ENCODE peak calls at places on chromosomes 4 and X, in four cellular contexts. K, F, C and H are unnamed samples.

GRCh38 chr4:47145630-47146029 is 114.3 kb downstream of the GABRB1 start:
- DNase-seq in C (peak), K (no peak), F (peak), H (no peak)

GRCh38 chr4:17066972-17067371 is 168.5 kb upstream of the LDB2 start:
- DNase-seq in C (no peak), K (no peak), F (no peak), H (no peak)

GRCh38 chr4:89661490-89661889 is 175.5 kb downstream of the SNCA start:
- DNase-seq in K (no peak), F (no peak), C (no peak), H (no peak)

GRCh38 chrX:120452131-120452530 is 17.0 kb downstream of the LAMP2 start:
- DNase-seq in K (no peak), C (no peak), F (peak), H (peak)

GRCh38 chr4:16082424-16083216 is 1.2 kb downstream of the PROM1 start:
- DNase-seq in C (no peak), F (peak), K (no peak), H (peak)

GRCh38 chr4:149009223-149009622 is 567.0 kb upstream of the NR3C2 start:
- DNase-seq in C (no peak), K (no peak), F (no peak), H (no peak)

GRCh38 chr4:38902695-38903094 is 35.1 kb downstream of the FAM114A1 start:
- DNase-seq in F (peak), C (no peak), K (peak), H (no peak)

GRCh38 chr4:2977116-2978097 is 14.0 kb downstream of the GRK4 start:
- DNase-seq in F (peak), C (no peak), K (peak), H (no peak)

GRCh38 chr4:5711479-5712184 is 631 bp downstream of the EVC start:
- DNase-seq in K (no peak), C (no peak), F (peak), H (peak)

GRCh38 chr4:153427363-153428071 is 38.6 kb upstream of the TMEM131L start:
- DNase-seq in F (no peak), K (no peak), C (no peak), H (no peak)

GRCh38 chrX:134013092-134013497 is 27.7 kb upstream of the GPC3 start:
- DNase-seq in K (no peak), C (no peak), F (no peak), H (no peak)

GRCh38 chrX:76148753-76149152 is 24.1 kb upstream of the PBDC1 start:
- DNase-seq in C (peak), K (no peak), F (peak), H (peak)

GRCh38 chr4:19807505-19807904 is 444.2 kb upstream of the SLIT2 start:
- DNase-seq in K (no peak), C (no peak), F (no peak), H (no peak)

GRCh38 chrX:56232221-56233082 is at the start of gene KLF8:
- DNase-seq in C (no peak), F (no peak), K (peak), H (no peak)

GRCh38 chrX:125322431-125322830 is 2.8 kb downstream of the TEX13C start:
- DNase-seq in K (no peak), C (no peak), F (no peak), H (no peak)

GRCh38 chr4:150931005-150931404 is 84.1 kb downstream of the LRBA start:
- DNase-seq in C (no peak), K (no peak), F (no peak), H (no peak)

GRCh38 chrX:96372313-96373046 is 312.2 kb upstream of the DIAPH2 start:
- DNase-seq in C (no peak), F (peak), K (no peak), H (no peak)

GRCh38 chr4:101711590-101712255 is 78.8 kb upstream of the BANK1 start:
- DNase-seq in C (no peak), K (no peak), F (no peak), H (no peak)

GRCh38 chr4:15194520-15194919 is 192.2 kb downstream of the CPEB2 start:
- DNase-seq in F (no peak), K (no peak), C (no peak), H (no peak)

GRCh38 chrX:38215141-38215540 is 5.5 kb downstream of the SRPX start:
- DNase-seq in K (no peak), C (no peak), F (no peak), H (no peak)

GRCh38 chr4:21018817-21019216 is 318.6 kb downstream of the PACRGL start:
- DNase-seq in K (no peak), F (no peak), C (no peak), H (no peak)

GRCh38 chrX:16119353-16120220 is 3.8 kb upstream of the GRPR start:
- DNase-seq in K (no peak), C (peak), F (no peak), H (no peak)

GRCh38 chrX:9515464-9515863 is 50.6 kb downstream of the TBL1X start:
- DNase-seq in C (no peak), K (no peak), F (no peak), H (no peak)

GRCh38 chr4:138893991-138894390 is 121.6 kb upstream of the NOCT start:
- DNase-seq in F (no peak), C (no peak), K (no peak), H (no peak)

GRCh38 chr4:102541708-102542107 is 40.5 kb downstream of the NFKB1 start:
- DNase-seq in K (no peak), F (no peak), C (no peak), H (peak)

GRCh38 chr4:181137351-181137750 is 1105.9 kb upstream of the TENM3 start:
- DNase-seq in K (no peak), F (no peak), C (no peak), H (no peak)

GRCh38 chrX:149372861-149373260 is 132.2 kb downstream of the IDS start:
- DNase-seq in F (no peak), C (no peak), K (no peak), H (no peak)

GRCh38 chrX:69158166-69159040 is 6.8 kb downstream of the PJA1 start:
- DNase-seq in K (peak), F (peak), C (no peak), H (no peak)

GRCh38 chr4:38805530-38806145 is 1.0 kb upstream of the TLR1 start:
- DNase-seq in F (no peak), K (no peak), C (peak), H (no peak)

GRCh38 chr4:54588404-54588803 is 69.4 kb upstream of the KIT start:
- DNase-seq in K (no peak), F (no peak), C (no peak), H (no peak)

GRCh38 chrX:155888139-155888538 is 7.0 kb downstream of the VAMP7 start:
- DNase-seq in F (no peak), K (no peak), C (no peak), H (no peak)

GRCh38 chr4:95531141-95531540 is 17.6 kb downstream of the UNC5C start:
- DNase-seq in F (no peak), K (no peak), C (no peak), H (no peak)

GRCh38 chr4:156976147-156976546 is 4.5 kb upstream of the PDGFC start:
- DNase-seq in C (no peak), F (no peak), K (no peak), H (no peak)

GRCh38 chr4:82706349-82707000 is 92.1 kb downstream of the SCD5 start:
- DNase-seq in F (no peak), K (no peak), C (no peak), H (no peak)

GRCh38 chr4:108536577-108536976 is 83.8 kb upstream of the RPL34 start:
- DNase-seq in K (no peak), F (no peak), C (no peak), H (no peak)

GRCh38 chr4:168511780-168512467 is 15.1 kb downstream of the PALLD start:
- DNase-seq in C (no peak), F (no peak), K (no peak), H (no peak)

GRCh38 chr4:185708348-185708747 is 103.6 kb downstream of the SORBS2 start:
- DNase-seq in F (no peak), K (no peak), C (no peak), H (no peak)
- TF ChIP-seq SIN3A in F (no peak), K (no peak), C (no peak), H (no peak)

GRCh38 chr4:36316544-36317082 is 35.2 kb downstream of the DTHD1 start:
- DNase-seq in C (no peak), F (no peak), K (no peak), H (no peak)

GRCh38 chr4:36320130-36320902 is 38.9 kb downstream of the DTHD1 start:
- DNase-seq in C (peak), F (no peak), K (no peak), H (no peak)

GRCh38 chr4:36321176-36321575 is 39.8 kb downstream of the DTHD1 start:
- DNase-seq in C (no peak), K (no peak), F (no peak), H (no peak)

GRCh38 chr4:36313687-36314086 is 32.3 kb downstream of the DTHD1 start:
- DNase-seq in C (no peak), K (no peak), F (no peak), H (no peak)

GRCh38 chr4:36317731-36318130 is 36.3 kb downstream of the DTHD1 start:
- DNase-seq in K (no peak), F (no peak), C (no peak), H (no peak)
- TF ChIP-seq HDAC6 in K (no peak), F (no peak), C (no peak), H (no peak)

DNA sequence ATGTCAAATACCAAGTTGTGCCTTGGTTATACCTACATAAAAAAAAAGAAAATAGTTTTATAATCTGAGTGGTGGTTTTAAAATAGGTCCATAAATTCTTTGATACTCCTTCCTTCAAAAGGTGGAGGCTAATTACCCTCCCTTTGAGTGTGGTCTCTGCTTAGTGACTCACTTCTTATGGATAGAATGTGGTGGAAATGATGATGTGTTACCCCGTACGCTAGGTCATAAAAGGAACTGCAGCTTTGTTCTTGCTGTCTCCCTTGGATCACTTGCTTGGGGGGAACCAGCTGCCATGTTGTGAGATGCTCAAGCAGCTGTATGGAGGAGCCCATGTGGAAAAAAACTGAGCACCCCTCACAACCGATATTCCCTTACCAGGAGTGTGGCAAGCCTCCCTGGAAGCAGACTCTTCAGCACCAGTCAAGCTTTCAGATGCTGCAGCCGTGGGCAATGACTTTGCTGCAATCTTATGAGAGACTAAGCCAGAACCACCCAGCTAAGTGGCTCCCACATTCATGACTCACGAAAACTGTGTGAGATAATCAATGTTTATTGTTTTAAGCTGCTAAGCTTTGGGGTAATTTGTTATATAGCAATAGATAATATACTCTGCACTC is 195.0 kb upstream of the GATB start:
- DNase-seq in F (no peak), C (no peak), K (no peak), H (no peak)
- TF ChIP-seq SIN3A in F (no peak), C (no peak), K (no peak), H (no peak)

GRCh38 chr4:7206385-7206784 is 14.0 kb downstream of the SORCS2 start:
- DNase-seq in F (no peak), C (no peak), K (peak), H (no peak)
- TF ChIP-seq HDAC6 in F (no peak), C (no peak), K (no peak), H (no peak)

GRCh38 chrX:45769919-45770582 is 569.4 kb upstream of the DIPK2B start:
- DNase-seq in K (peak), F (peak), C (peak), H (no peak)
- TF ChIP-seq SIN3A in K (no peak), F (peak), C (peak), H (no peak)

GRCh38 chrX:73581002-73581628 is 18.1 kb downstream of the CHIC1 start:
- DNase-seq in C (no peak), F (no peak), K (no peak), H (no peak)
- TF ChIP-seq HDAC6 in C (no peak), F (no peak), K (no peak), H (no peak)

GRCh38 chr4:11496313-11496956 is 67.7 kb upstream of the HS3ST1 start:
- DNase-seq in K (no peak), C (no peak), F (no peak), H (no peak)

GRCh38 chr4:11497212-11497806 is 68.6 kb upstream of the HS3ST1 start:
- DNase-seq in C (no peak), K (no peak), F (no peak), H (no peak)

GRCh38 chr4:11495291-11495690 is 66.6 kb upstream of the HS3ST1 start:
- DNase-seq in K (no peak), F (no peak), C (no peak), H (no peak)

GRCh38 chr4:11495818-11496217 is 67.1 kb upstream of the HS3ST1 start:
- DNase-seq in K (no peak), F (no peak), C (no peak), H (no peak)

GRCh38 chr4:11497972-11498371 is 69.3 kb upstream of the HS3ST1 start:
- DNase-seq in K (no peak), C (no peak), F (no peak), H (no peak)
- TF ChIP-seq SIN3A in K (no peak), C (no peak), F (no peak), H (no peak)

GRCh38 chr4:190016369-190017289 is 10.4 kb downstream of the FRG2 start:
- DNase-seq in F (no peak), K (no peak), C (no peak), H (peak)

GRCh38 chr4:190017357-190018200 is 9.5 kb downstream of the FRG2 start:
- DNase-seq in C (no peak), F (no peak), K (no peak), H (no peak)

GRCh38 chr4:190019023-190019858 is 7.8 kb downstream of the FRG2 start:
- DNase-seq in C (no peak), F (no peak), K (no peak), H (no peak)

GRCh38 chr4:190018201-190018920 is 8.7 kb downstream of the FRG2 start:
- DNase-seq in K (no peak), C (no peak), F (no peak), H (no peak)

DNA sequence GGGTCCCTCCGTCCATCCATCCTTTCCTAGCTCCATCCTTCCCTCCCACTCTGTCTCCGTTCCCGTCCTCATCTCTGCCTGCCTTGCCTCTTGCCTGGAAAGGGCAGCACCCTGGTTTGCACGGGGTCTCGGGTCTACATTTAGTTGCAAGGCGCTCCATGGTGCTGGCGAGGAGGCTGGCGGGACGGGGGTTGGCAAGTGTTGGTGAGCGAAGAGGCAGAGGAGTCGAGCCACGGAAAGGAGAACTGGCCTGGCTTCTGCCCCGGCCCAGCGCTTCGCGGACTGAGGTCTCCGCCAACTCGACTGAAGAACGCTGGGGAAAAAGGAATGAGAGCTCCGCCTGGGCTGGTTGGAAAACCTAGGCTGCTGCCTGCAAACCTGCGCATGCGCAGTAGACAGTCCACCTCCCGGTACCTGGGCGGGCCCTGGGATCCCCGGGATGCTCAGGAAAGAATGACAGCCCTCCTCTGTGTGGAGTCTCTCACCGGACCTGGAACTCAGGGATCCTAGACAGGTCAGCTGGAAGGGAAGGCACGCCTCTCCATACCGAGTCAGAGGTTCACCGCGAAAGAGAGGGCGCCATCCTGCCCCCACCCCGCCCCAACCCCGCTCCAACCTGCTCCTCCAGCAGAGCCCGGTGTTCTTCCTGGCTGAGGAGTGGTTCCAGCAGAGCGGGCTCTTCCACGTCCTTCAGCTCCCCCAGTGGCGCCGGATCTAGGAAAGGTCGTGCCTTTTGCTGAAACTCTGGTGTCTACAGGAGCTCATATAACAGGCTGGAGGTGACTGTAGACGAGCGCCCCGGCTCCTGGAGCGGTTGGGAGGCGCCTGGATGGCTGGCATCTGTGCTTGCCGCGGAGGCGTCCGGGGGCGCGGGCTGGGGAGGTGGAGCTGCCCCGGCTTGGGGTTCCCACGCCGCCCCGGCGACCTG is 6.0 kb downstream of the FRG2 start:
- DNase-seq in C (no peak), F (peak), K (peak), H (no peak)
- TF ChIP-seq HDAC6 in C (no peak), F (no peak), K (no peak), H (no peak)

GRCh38 chr4:37463033-37463432 is 218.5 kb downstream of the NWD2 start:
- DNase-seq in K (no peak), F (no peak), C (no peak), H (no peak)

GRCh38 chr4:37467223-37467622 is 219.0 kb downstream of the RELL1 start:
- DNase-seq in C (no peak), K (no peak), F (no peak), H (no peak)

GRCh38 chr4:37464373-37464772 is 219.8 kb downstream of the NWD2 start:
- DNase-seq in F (no peak), K (no peak), C (no peak), H (no peak)

GRCh38 chr4:37461801-37462200 is 217.3 kb downstream of the NWD2 start:
- DNase-seq in F (no peak), C (no peak), K (no peak), H (no peak)

DNA sequence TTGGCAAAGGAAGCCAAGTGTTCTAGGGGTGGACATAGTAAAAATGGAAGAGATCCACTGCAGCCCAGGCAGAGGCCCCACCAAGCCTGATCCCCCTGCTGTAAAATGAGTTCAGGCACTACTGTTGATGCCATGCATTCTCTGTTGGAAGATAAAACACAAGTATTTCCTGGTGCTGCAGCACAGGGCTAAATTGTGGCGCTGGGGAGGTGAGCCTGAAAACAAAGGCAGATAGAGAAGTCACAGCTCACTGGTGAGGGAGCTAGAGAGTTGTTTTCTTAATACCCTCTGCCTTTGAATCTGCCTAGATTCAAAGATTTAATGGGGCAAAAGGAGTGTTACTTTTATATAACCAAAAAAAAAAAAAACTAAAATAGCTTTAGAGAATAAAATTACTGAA is 218.9 kb downstream of the NWD2 start:
- DNase-seq in C (no peak), F (no peak), K (no peak), H (no peak)
- TF ChIP-seq SIN3A in C (no peak), F (no peak), K (no peak), H (no peak)

DNA sequence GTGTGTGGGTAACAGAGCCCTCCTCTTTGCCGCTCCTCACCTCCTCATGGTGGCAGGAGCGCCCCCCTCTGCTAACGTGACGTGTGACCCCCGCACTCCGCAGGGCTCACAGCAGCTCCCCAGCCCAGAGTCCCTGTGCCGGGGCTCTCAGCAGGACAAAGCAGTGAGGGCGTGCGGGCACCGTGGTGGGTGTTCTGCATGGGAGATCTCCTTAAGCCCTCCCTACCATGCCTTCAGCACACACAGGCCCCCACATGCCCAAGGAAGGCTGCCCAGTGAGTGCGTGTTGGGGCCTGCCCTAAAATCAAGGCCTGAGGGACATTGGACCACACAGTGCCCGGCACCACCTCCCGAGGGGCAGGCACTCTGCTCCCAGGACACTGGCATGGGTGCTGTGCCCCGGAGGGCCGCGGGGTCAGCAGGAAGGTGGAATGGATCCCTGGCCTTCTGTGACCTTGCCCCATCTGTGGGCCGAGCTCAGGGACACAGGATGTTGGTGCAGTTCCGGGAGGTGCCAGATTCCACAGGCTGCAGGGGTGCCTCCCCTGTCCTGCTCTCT is 10.1 kb downstream of the PSAPL1 start:
- DNase-seq in K (no peak), F (no peak), C (no peak), H (peak)
- TF ChIP-seq HDAC6 in K (no peak), F (no peak), C (no peak), H (no peak)